ENCODE peak calls at places on chromosomes 6 and 20, in four cellular contexts. One of them, this sample, is unnamed.

GRCh38 chr20:52105045-52105572 is 86.5 kb downstream of the ZFP64 start:
- DNase-seq in B cell: peak
- DNase-seq in occipital lobe: no peak
- DNase-seq in A673: peak
- DNase-seq in this sample: no peak

GRCh38 chr20:52959125-52959524 is 13.0 kb upstream of the TSHZ2 start:
- DNase-seq in B cell: no peak
- DNase-seq in occipital lobe: no peak
- DNase-seq in A673: peak
- DNase-seq in this sample: no peak

GRCh38 chr6:113630738-113631535 is 226.2 kb upstream of the MARCKS start:
- DNase-seq in occipital lobe: no peak
- DNase-seq in A673: no peak
- DNase-seq in B cell: peak
- DNase-seq in this sample: no peak

GRCh38 chr20:54643761-54644160 is 168.4 kb downstream of the DOK5 start:
- DNase-seq in A673: no peak
- DNase-seq in B cell: no peak
- DNase-seq in occipital lobe: no peak
- DNase-seq in this sample: no peak

GRCh38 chr20:46243707-46244628 is 64.3 kb downstream of the CDH22 start:
- DNase-seq in occipital lobe: no peak
- DNase-seq in A673: peak
- DNase-seq in B cell: no peak
- DNase-seq in this sample: no peak

GRCh38 chr20:57383447-57384347 is 7.5 kb upstream of the RBM38 start:
- DNase-seq in A673: no peak
- DNase-seq in occipital lobe: no peak
- DNase-seq in B cell: no peak
- DNase-seq in this sample: no peak

GRCh38 chr6:35483062-35483461 is 13.8 kb downstream of the TEAD3 start:
- DNase-seq in A673: no peak
- DNase-seq in B cell: no peak
- DNase-seq in occipital lobe: no peak
- DNase-seq in this sample: no peak

GRCh38 chr20:59825563-59825920 is 107.9 kb downstream of the SYCP2 start:
- DNase-seq in B cell: no peak
- DNase-seq in A673: no peak
- DNase-seq in occipital lobe: no peak
- DNase-seq in this sample: no peak

GRCh38 chr20:30484009-30484748 is 773.3 kb upstream of the DEFB115 start:
- DNase-seq in B cell: peak
- DNase-seq in occipital lobe: no peak
- DNase-seq in A673: no peak
- DNase-seq in this sample: no peak

GRCh38 chr6:161303628-161304340 is 29.9 kb upstream of the AGPAT4 start:
- DNase-seq in B cell: no peak
- DNase-seq in occipital lobe: no peak
- DNase-seq in A673: no peak
- DNase-seq in this sample: no peak

GRCh38 chr20:10558635-10559187 is 115.1 kb downstream of the JAG1 start:
- DNase-seq in A673: no peak
- DNase-seq in occipital lobe: no peak
- DNase-seq in B cell: no peak
- DNase-seq in this sample: peak

GRCh38 chr6:15626160-15626559 is 36.7 kb downstream of the DTNBP1 start:
- DNase-seq in A673: no peak
- DNase-seq in B cell: no peak
- DNase-seq in occipital lobe: no peak
- DNase-seq in this sample: no peak

GRCh38 chr6:25026723-25027122 is 91.0 kb upstream of the RIPOR2 start:
- DNase-seq in B cell: no peak
- DNase-seq in occipital lobe: no peak
- DNase-seq in A673: no peak
- DNase-seq in this sample: no peak

GRCh38 chr6:85772641-85773040 is 130.0 kb upstream of the SYNCRIP start:
- DNase-seq in B cell: no peak
- DNase-seq in occipital lobe: no peak
- DNase-seq in A673: no peak
- DNase-seq in this sample: no peak

GRCh38 chr6:111957623-111958315 is 84.5 kb upstream of the FYN start:
- DNase-seq in A673: no peak
- DNase-seq in occipital lobe: no peak
- DNase-seq in B cell: no peak
- DNase-seq in this sample: no peak

GRCh38 chr6:125507987-125508655 is 206.4 kb upstream of the HDDC2 start:
- DNase-seq in occipital lobe: no peak
- DNase-seq in A673: peak
- DNase-seq in B cell: no peak
- DNase-seq in this sample: no peak

GRCh38 chr6:118591897-118592296 is 43.8 kb downstream of the PLN start:
- DNase-seq in A673: no peak
- DNase-seq in B cell: no peak
- DNase-seq in occipital lobe: no peak
- DNase-seq in this sample: no peak